ENCODE peak calls at places on chromosomes 11 and 22, in five cellular contexts. R is sigmoid colon, H is Peyer's patch, J is osteoblast, Y is cardiac muscle cell. N is an unnamed sample.
A peak's percentile ranks its signal among the peaks of the same experiment; 100 is the strongest.

GRCh38 chr22:46147471-46148267 is 2.7 kb upstream of the PPARA start:
- DNase-seq in R (peak; percentile 71), H (no peak), Y (no peak), J (peak; percentile 81), N (no peak)

GRCh38 chr22:33539202-33539901 is 380.9 kb downstream of the LARGE1 start:
- DNase-seq in H (no peak), R (no peak), J (no peak), Y (no peak), N (no peak)

GRCh38 chr11:113256431-113257227 is 57.8 kb upstream of the TTC12 start:
- DNase-seq in J (no peak), R (no peak), Y (peak; percentile 68), H (no peak), N (peak; percentile 13)

GRCh38 chr11:95072948-95073347 is 6.2 kb downstream of the SRSF8 start:
- DNase-seq in J (no peak), Y (no peak), H (no peak), R (no peak), N (no peak)

GRCh38 chr22:32044913-32045312 is 1.9 kb downstream of the SLC5A1 start:
- DNase-seq in R (no peak), Y (no peak), J (no peak), H (no peak), N (no peak)

GRCh38 chr11:78340530-78340929 is 77.1 kb downstream of the GAB2 start:
- DNase-seq in R (no peak), Y (no peak), H (no peak), J (no peak), N (no peak)

GRCh38 chr11:66951135-66951534 is 7.0 kb downstream of the PC start:
- DNase-seq in H (no peak), R (no peak), Y (no peak), J (no peak), N (no peak)

GRCh38 chr22:39177791-39178190 is 25.3 kb upstream of the CBX7 start:
- DNase-seq in H (no peak), J (no peak), Y (no peak), R (no peak), N (no peak)

GRCh38 chr11:1827095-1827797 is 7.5 kb upstream of the SYT8 start:
- DNase-seq in H (no peak), Y (no peak), R (peak; percentile 72), J (peak; percentile 98), N (peak; percentile 90)

GRCh38 chr22:27749597-27750225 is 51.8 kb downstream of the MN1 start:
- DNase-seq in R (peak; percentile 63), Y (peak; percentile 67), H (no peak), J (no peak), N (peak; percentile 27)

GRCh38 chr11:75719089-75719638 is 1.5 kb downstream of the MOGAT2 start:
- DNase-seq in H (no peak), Y (peak; percentile 35), J (no peak), R (no peak), N (no peak)

GRCh38 chr22:17370036-17370765 is 941 bp downstream of the CECR2 start:
- DNase-seq in R (no peak), H (no peak), Y (peak; percentile 58), J (peak; percentile 65), N (no peak)

GRCh38 chr11:120651396-120651795 is 139.8 kb downstream of the GRIK4 start:
- DNase-seq in H (no peak), J (no peak), R (no peak), Y (no peak), N (no peak)

GRCh38 chr22:46641829-46642266 is 21.7 kb downstream of the GRAMD4 start:
- DNase-seq in H (no peak), R (peak; percentile 82), Y (no peak), J (no peak), N (peak; percentile 16)

GRCh38 chr11:67062526-67063373 is 6.1 kb downstream of the RHOD start:
- DNase-seq in Y (no peak), H (no peak), J (peak; percentile 67), R (no peak), N (no peak)

DNA sequence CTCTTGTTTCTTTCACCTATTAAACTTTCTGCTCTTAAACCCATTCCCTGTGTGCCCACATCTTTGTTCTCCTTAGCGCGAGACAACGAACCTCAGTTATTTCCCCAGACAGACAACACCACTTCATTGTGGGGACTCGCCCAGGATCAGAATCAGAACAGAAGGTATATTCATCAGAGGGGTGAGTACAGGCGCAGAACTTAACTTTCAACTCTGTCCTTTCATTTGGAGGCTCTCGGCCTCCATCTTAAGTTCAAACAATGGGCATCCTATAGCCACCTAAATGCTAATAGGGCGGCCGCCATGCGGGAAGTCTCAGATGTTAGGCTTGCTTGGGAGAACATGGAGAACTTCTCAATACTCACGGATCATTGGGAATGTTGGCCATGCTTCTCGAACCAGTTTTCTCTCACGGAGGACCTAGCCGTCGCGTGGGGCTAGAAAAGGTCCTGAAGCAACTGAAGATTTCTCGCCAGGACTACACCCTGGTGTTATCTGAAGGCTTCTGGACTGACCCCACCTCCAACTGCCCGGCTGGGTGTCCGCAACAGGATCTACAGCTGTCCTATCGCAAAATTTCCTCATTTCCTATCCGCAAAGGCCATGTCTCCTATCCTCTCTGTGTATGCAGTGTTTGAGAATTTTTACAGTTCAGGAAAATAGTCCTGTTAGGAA is 13.4 kb upstream of the HYLS1 start:
- DNase-seq in J (peak; percentile 13), H (no peak), R (no peak), Y (no peak), N (no peak)
- H3K4me3 ChIP-seq in J (peak overlapping the region; percentile 58), H (no peak overlapping the region), R (no peak overlapping the region), Y (no peak overlapping the region), N (peak overlapping the region; percentile 52)

DNA sequence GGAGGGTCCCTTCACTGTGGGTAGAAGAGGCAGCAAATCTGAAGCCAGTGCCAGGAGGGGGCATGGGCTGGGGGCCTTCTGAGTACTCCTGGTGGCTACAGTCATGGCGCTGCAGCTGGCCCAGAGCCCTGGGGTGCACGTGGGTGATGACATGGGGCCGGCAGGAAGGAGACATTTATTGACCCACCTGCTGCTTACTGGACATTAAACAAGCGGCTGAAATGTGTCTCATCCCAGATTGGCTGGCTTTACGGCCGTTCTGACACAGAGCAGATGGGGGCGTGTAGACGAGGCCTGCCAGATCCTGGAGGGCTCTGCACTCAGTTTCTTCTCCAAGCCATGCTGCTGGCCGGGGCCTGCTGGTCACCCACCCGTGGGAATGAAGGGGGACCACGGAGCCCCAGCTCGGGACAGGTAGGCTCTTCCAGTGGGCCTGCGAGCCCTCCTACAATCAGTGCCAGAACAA is 906.9 kb downstream of the BRD1 start:
- DNase-seq in Y (no peak), H (no peak), J (peak; percentile 57), R (peak; percentile 54), N (no peak)
- H3K9me3 ChIP-seq in Y (no peaks in the 10 kb centered on the region), H (no peaks in the 10 kb centered on the region), J (peaks cover 9% of the 10 kb centered on the region), R (no peaks in the 10 kb centered on the region), N (no peaks in the 10 kb centered on the region)

DNA sequence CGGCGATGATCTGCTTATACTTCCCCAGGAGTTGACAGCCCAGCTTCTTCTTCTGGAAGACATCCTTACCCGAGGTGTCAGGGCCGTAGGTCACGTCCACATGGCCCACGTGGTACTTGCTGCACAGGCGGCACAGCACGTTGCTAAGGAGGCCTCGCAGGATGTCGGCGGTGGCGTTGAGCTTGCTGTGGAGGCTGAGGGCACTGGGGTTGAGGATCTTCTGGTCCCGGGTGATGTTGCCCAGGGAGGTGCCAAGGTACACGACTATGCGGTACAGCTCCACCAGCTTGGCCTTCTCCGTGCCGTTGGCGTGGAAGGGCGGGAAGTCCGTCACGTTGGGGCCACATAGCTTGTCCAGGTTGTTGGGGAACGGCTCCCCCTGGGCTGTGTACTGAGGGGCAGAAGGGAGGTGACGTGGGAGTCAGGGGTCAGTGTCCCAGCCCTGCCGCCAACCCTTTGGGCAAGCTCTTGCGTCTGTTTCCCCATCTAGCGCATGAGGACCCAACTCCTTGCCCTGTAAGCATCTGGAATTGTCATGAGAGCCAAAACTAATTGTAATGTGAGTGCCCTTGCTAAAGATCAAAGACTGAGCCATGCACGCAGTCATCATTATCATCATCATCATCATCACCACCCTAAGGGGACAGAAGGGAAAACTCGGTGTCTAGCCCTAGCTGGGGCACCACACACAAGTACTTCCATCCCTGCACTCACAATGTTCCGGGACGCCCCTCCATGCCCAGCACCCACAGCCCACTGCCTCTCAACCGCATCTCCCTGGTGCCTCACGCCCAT is 2.7 kb downstream of the LIF start:
- DNase-seq in R (no peak), Y (no peak), J (peak; percentile 80), H (no peak), N (no peak)
- H3K4me3 ChIP-seq in R (no peak overlapping the region), Y (no peak overlapping the region), J (peak overlapping the region; percentile 93), H (no peak overlapping the region), N (no peak overlapping the region)

GRCh38 chr22:49020314-49020713 is 807.4 kb downstream of the BRD1 start:
- DNase-seq in H (no peak), Y (no peak), R (peak; percentile 8), J (peak; percentile 58), N (no peak)
- H3K9me3 ChIP-seq in H (no peaks in the 10 kb centered on the region), Y (no peaks in the 10 kb centered on the region), R (no peaks in the 10 kb centered on the region), J (no peaks in the 10 kb centered on the region), N (no peaks in the 10 kb centered on the region)

GRCh38 chr22:40482886-40483285 is 112.5 kb downstream of the SGSM3 start:
- DNase-seq in R (no peak), J (no peak), Y (no peak), H (no peak), N (no peak)

GRCh38 chr22:40484906-40485660 is 114.7 kb downstream of the SGSM3 start:
- DNase-seq in J (peak; percentile 47), Y (no peak), R (no peak), H (no peak), N (peak; percentile 58)

GRCh38 chr22:40480996-40481395 is 110.6 kb downstream of the SGSM3 start:
- DNase-seq in Y (no peak), H (no peak), J (no peak), R (no peak), N (no peak)

GRCh38 chr22:40479887-40480538 is 109.6 kb downstream of the SGSM3 start:
- DNase-seq in J (no peak), Y (no peak), H (no peak), R (no peak), N (peak; percentile 29)

DNA sequence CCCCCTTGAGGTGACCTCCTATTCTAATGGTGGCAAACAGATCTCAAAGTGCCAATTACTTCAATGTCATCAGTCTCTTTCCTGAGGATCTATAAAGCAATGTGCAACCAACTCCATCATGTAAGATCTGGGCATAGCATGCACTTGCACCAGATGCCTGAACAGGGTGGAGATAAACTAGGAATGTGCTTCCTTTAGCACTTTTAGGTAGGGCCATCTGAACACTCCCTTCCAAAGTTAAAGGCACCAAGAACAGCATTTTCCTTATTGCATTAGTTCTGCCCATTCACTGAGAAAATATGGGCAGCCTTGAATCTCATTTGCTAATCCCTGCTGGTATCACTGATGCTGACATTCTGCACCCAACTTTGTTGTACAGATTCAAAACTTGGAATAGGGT is 112.0 kb downstream of the SGSM3 start:
- DNase-seq in Y (no peak), H (no peak), J (no peak), R (no peak), N (no peak)
- H3K4me3 ChIP-seq in Y (no peak overlapping the region), H (no peak overlapping the region), J (no peak overlapping the region), R (no peak overlapping the region), N (no peak overlapping the region)

DNA sequence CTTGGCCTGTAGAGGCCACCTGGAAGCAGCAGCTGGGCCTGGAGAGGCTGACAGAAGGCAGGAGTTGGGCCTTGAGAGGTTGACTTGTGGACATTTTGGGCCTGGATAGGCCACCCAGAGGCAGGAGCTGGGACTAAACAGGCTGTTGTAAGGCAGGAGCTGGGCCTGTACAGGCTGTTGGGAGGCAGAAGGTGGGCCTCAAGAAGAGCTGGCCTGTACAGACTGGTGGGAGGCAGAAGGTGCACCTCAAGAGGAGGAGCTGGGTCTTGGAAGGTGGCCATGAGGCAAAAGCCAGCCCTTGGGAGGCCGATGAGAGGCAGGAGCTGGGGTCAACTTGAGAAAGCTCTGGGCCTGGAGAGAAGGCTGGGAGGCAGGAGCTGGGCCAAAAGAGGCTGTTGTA is 45.3 kb downstream of the OR4C45 start:
- DNase-seq in Y (no peak), J (no peak), R (no peak), H (no peak), N (no peak)
- H3K9me3 ChIP-seq in Y (no peaks in the 10 kb centered on the region), J (no peaks in the 10 kb centered on the region), R (peaks cover 2% of the 10 kb centered on the region), H (no peaks in the 10 kb centered on the region), N (no peaks in the 10 kb centered on the region)

GRCh38 chr11:69645801-69646492 is 5.0 kb downstream of the CCND1 start:
- DNase-seq in H (no peak), J (peak; percentile 60), Y (no peak), R (no peak), N (no peak)
- H3K4me3 ChIP-seq in H (no peak overlapping the region), J (no peak overlapping the region), Y (no peak overlapping the region), R (no peak overlapping the region), N (no peak overlapping the region)